ENCODE peak calls at places on chromosome X, in four cellular contexts. D is astrocyte of the hippocampus, I is HCEC 1CT, F is ELR. K is an unnamed sample.
A peak's percentile ranks its signal among the peaks of the same experiment; 100 is the strongest.

GRCh38 chrX:50613846-50614245 is 143.2 kb upstream of the DGKK start:
- DNase-seq in F (no peak), I (no peak), D (no peak), K (no peak)

GRCh38 chrX:149630681-149631292 is 805 bp downstream of the TMEM185A start:
- DNase-seq in D (peak; percentile 49), F (peak; percentile 56), I (peak; percentile 23), K (peak; percentile 40)

GRCh38 chrX:45756562-45756961 is 555.9 kb upstream of the DIPK2B start:
- DNase-seq in F (peak; percentile 36), I (no peak), D (peak; percentile 25), K (no peak)

GRCh38 chrX:133527415-133527814 is 112.1 kb upstream of the GPC4 start:
- DNase-seq in D (peak; percentile 25), I (no peak), F (no peak), K (no peak)

GRCh38 chrX:23745786-23746185 is 2.7 kb upstream of the ACOT9 start:
- DNase-seq in F (no peak), I (no peak), D (no peak), K (no peak)

GRCh38 chrX:149871940-149872339 is 9.0 kb upstream of the MAGEA8 start:
- DNase-seq in D (peak; percentile 4), F (peak; percentile 40), I (no peak), K (peak; percentile 13)

GRCh38 chrX:2666491-2666890 is 24.6 kb upstream of the CD99 start:
- DNase-seq in I (no peak), F (no peak), D (no peak), K (no peak)

GRCh38 chrX:34559325-34559724 is 97.8 kb downstream of the TMEM47 start:
- DNase-seq in I (no peak), D (peak; percentile 20), F (no peak), K (peak; percentile 38)

GRCh38 chrX:103554687-103555417 is 30.5 kb upstream of the TCEAL4 start:
- DNase-seq in D (peak; percentile 81), I (peak; percentile 59), F (peak; percentile 17), K (no peak)

GRCh38 chrX:31213941-31214340 is 142.1 kb upstream of the FTHL17 start:
- DNase-seq in I (no peak), F (peak; percentile 32), D (peak; percentile 29), K (peak; percentile 13)

GRCh38 chrX:151151668-151152267 is 24.6 kb upstream of the GPR50 start:
- DNase-seq in I (peak; percentile 41), D (peak; percentile 58), F (peak; percentile 54), K (peak; percentile 40)

GRCh38 chrX:65522739-65523372 is 11.7 kb downstream of the LAS1L start:
- DNase-seq in I (peak; percentile 64), F (peak; percentile 81), D (no peak), K (peak; percentile 61)

GRCh38 chrX:103791826-103792458 is 15.3 kb downstream of the PLP1 start:
- DNase-seq in F (peak; percentile 46), I (peak; percentile 50), D (no peak), K (peak; percentile 63)

GRCh38 chrX:151984891-151985290 is 10.4 kb upstream of the GABRE start:
- DNase-seq in I (no peak), D (no peak), F (no peak), K (no peak)

GRCh38 chrX:31154941-31155340 is 83.1 kb upstream of the FTHL17 start:
- DNase-seq in D (no peak), I (no peak), F (no peak), K (no peak)

GRCh38 chrX:44643723-44644122 is 101.1 kb upstream of the FUNDC1 start:
- DNase-seq in I (no peak), F (no peak), D (no peak), K (no peak)

GRCh38 chrX:133412246-133412645 is 3.0 kb downstream of the GPC4 start:
- DNase-seq in D (peak; percentile 86), I (no peak), F (no peak), K (no peak)

GRCh38 chrX:16552546-16552945 is 97.4 kb upstream of the S100G start:
- DNase-seq in D (no peak), I (peak; percentile 58), F (peak; percentile 71), K (peak; percentile 41)

GRCh38 chrX:45445745-45446412 is 245.2 kb upstream of the DIPK2B start:
- DNase-seq in I (peak; percentile 89), D (peak; percentile 53), F (peak; percentile 89), K (peak; percentile 79)

GRCh38 chrX:21176927-21177571 is 197.2 kb upstream of the CNKSR2 start:
- DNase-seq in F (no peak), I (no peak), D (peak; percentile 24), K (peak; percentile 4)

GRCh38 chrX:46573896-46574336 is 351 bp downstream of the CHST7 start:
- DNase-seq in F (peak; percentile 71), I (peak; percentile 35), D (peak; percentile 61), K (peak; percentile 60)

GRCh38 chrX:21700967-21701366 is 42.8 kb upstream of the KLHL34 start:
- DNase-seq in D (no peak), F (no peak), I (peak; percentile 0), K (no peak)